ENCODE peak calls at places on chromosomes 2 and 18, in seven cellular contexts. E is tibial nerve, L is stomach, Y is adrenal gland, C is thyroid gland, X is HCT116, H is A549. O is an unnamed sample.

GRCh38 chr2:150165988-150166965 is 321.2 kb downstream of the RND3 start:
- DNase-seq in E (no peak), L (peak; percentile 73), Y (no peak), C (no peak), X (no peak), H (peak; percentile 41), O (no peak)

GRCh38 chr2:203782262-203782976 is 76.0 kb downstream of the CD28 start:
- DNase-seq in E (no peak), L (peak; percentile 34), Y (peak; percentile 50), C (peak; percentile 26), X (peak; percentile 61), H (peak; percentile 56), O (peak; percentile 31)

GRCh38 chr2:70766357-70767093 is 1.5 kb downstream of the ADD2 start:
- DNase-seq in E (no peak), L (no peak), Y (no peak), C (no peak), X (no peak), H (no peak), O (no peak)

GRCh38 chr2:208620487-208620978 is 213.9 kb downstream of the PTH2R start:
- DNase-seq in E (no peak), L (no peak), Y (no peak), C (no peak), X (no peak), H (no peak), O (no peak)

GRCh38 chr2:33267745-33268144 is 208.7 kb upstream of the RASGRP3 start:
- DNase-seq in E (no peak), L (no peak), Y (no peak), C (no peak), X (no peak), H (no peak), O (no peak)

GRCh38 chr2:237514474-237515130 is 27.6 kb downstream of the MLPH start:
- DNase-seq in E (no peak), L (no peak), Y (no peak), C (no peak), X (no peak), H (no peak), O (peak; percentile 64)

GRCh38 chr2:105652014-105652796 is 92.5 kb upstream of the NCK2 start:
- DNase-seq in E (no peak), L (peak; percentile 45), Y (no peak), C (no peak), X (no peak), H (no peak), O (no peak)

GRCh38 chr18:33761363-33761762 is 183.3 kb downstream of the ASXL3 start:
- DNase-seq in E (no peak), L (peak; percentile 40), Y (peak; percentile 27), C (peak; percentile 47), X (no peak), H (no peak), O (no peak)

GRCh38 chr2:30224147-30224546 is 7.2 kb upstream of the LBH start:
- DNase-seq in E (no peak), L (no peak), Y (no peak), C (no peak), X (no peak), H (no peak), O (no peak)

GRCh38 chr2:28616618-28617017 is 120.8 kb downstream of the PLB1 start:
- DNase-seq in E (no peak), L (no peak), Y (no peak), C (no peak), X (no peak), H (no peak), O (no peak)

GRCh38 chr2:168185583-168186274 is 61.7 kb downstream of the STK39 start:
- DNase-seq in E (no peak), L (no peak), Y (no peak), C (no peak), X (no peak), H (no peak), O (no peak)

GRCh38 chr2:216925632-216926366 is 65.9 kb upstream of the TNP1 start:
- DNase-seq in E (no peak), L (no peak), Y (no peak), C (no peak), X (no peak), H (no peak), O (no peak)

GRCh38 chr2:23077599-23077998 is 307.4 kb upstream of the KLHL29 start:
- DNase-seq in E (no peak), L (no peak), Y (no peak), C (no peak), X (no peak), H (no peak), O (no peak)

GRCh38 chr18:13450289-13451207 is 232.0 kb downstream of the LDLRAD4 start:
- DNase-seq in E (no peak), L (no peak), Y (no peak), C (no peak), X (no peak), H (no peak), O (no peak)

GRCh38 chr2:138329167-138329566 is 172.4 kb upstream of the SPOPL start:
- DNase-seq in E (no peak), L (no peak), Y (no peak), C (no peak), X (no peak), H (no peak), O (no peak)

GRCh38 chr18:49638891-49639557 is 77.2 kb downstream of the LIPG start:
- DNase-seq in E (no peak), L (no peak), Y (no peak), C (no peak), X (no peak), H (no peak), O (no peak)

GRCh38 chr2:122652670-122653069 is 897.2 kb downstream of the TSN start:
- DNase-seq in E (no peak), L (no peak), Y (no peak), C (no peak), X (no peak), H (no peak), O (no peak)

GRCh38 chr18:45006934-45007333 is 326.2 kb downstream of the SETBP1 start:
- DNase-seq in E (no peak), L (no peak), Y (no peak), C (no peak), X (no peak), H (no peak), O (no peak)

DNA sequence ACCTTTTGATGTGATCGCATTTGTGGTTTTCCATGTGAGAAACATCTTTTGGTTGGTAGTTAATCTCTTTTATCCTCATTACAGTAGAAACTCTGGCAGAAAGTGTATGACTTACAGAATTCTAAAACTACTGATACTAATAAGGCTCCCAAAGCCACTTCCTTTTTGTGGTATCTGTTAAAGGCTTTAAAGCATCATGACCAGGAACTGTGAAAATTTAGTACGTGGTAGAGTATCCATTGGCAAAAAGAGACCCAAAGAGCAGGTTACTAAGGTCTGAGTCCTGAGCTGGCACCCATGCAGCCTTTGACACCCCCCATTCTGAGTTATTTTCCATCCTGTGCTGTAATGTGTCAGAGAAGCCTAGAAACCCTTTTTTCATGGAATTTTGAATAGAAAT is 94.5 kb downstream of the DPP4 start:
- DNase-seq in E (no peak), L (no peak), Y (no peak), C (no peak), X (no peak), H (no peak), O (no peak)
- H3K27ac ChIP-seq in E (no peak overlapping the region), L (no peak overlapping the region), Y (no peak overlapping the region), C (no peak overlapping the region), X (no peak overlapping the region), H (no peak overlapping the region), O (no peak overlapping the region)

GRCh38 chr18:61019902-61020301 is 313.3 kb upstream of the CDH20 start:
- DNase-seq in E (no peak), L (no peak), Y (no peak), C (no peak), X (no peak), H (no peak), O (no peak)

GRCh38 chr18:61025596-61025995 is 307.6 kb upstream of the CDH20 start:
- DNase-seq in E (no peak), L (no peak), Y (no peak), C (no peak), X (no peak), H (no peak), O (no peak)
- H3K4me1 ChIP-seq in E (no peaks in the 10 kb centered on the region), L (no peaks in the 10 kb centered on the region), Y (no peaks in the 10 kb centered on the region), C (no peaks in the 10 kb centered on the region), X (no peaks in the 10 kb centered on the region), H (no peaks in the 10 kb centered on the region), O (no peaks in the 10 kb centered on the region)

DNA sequence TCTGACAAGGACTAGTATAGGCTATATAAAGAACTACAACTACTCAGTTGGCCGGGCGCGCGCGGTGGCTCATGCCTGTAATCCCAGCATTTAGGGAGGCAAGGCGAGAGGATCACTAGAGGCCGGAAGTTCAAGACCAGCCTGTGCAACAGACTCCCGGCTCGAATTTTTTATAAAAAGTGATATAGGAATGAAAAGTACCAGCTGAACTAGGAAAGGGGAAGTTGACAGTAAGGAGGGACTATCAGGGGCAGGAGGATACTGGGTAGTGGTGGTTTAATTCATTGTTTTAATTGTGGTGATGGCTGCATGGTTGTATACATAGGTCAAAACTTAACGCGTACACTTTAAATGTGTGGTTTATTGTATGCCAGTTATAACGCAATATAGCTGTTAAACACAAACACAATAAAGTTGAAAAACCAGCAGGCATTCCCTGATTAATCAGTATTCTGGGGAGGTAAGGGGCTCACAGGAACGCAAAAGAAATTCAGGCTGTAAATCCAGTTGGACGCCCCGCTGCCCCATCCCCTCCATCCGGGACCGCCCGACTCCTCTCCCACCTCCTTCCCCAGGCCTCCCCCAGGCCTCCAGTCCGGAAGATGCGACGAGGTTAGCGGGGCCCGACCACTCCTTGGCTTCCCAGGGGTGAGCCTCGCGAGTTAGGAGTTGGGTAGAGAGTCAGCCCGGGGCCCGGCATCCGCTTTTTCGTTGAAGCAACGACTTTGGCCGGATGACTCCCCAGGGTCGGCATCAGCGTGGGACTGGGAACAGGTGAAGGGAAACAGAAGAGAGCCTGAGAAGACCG is 746 bp upstream of the POLR1B start:
- DNase-seq in E (peak; percentile 40), L (no peak), Y (peak; percentile 69), C (peak; percentile 70), X (no peak), H (peak; percentile 69), O (peak; percentile 78)
- TF ChIP-seq POLR2A in E (no peak), L (no peak), Y (peak; percentile 7), C (no peak), X (peak; percentile 33), H (peak; percentile 52), O (no peak)

DNA sequence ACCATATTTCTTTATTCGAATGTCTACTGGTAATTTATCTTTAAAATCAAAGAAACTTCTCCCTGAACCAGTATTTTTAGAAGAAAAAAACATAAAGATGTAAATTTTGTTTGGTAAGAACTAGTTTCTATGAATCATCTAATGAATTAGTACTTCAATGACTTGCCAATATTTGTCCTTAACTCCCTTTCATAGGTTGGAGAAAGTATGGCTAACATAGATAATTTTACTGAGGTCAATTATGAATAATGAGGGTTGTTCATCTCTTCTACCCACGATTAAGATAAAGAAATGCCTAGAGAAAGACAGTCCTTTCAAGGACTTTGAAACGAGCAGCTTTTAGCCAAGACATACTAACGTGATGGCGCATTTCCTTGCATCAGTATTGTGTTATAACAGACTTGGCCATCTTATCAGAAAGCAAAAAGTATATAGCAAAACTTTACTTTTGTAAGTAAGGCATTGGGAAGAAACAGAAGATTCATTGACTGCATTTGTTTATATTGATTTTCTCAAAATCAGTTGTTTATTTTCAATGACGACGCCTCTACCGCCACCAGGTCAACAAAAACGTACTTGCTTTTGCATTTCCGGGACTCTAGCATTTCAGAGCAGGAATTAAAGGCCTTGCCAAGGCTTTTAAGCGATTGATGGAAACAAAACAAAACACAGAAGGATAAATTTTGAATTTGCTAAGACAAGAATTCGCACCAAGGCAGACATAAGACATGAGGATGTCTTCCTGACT is 997 bp downstream of the RBM43 start:
- DNase-seq in E (no peak), L (no peak), Y (no peak), C (no peak), X (no peak), H (no peak), O (no peak)
- H3K27ac ChIP-seq in E (peak overlapping the region; percentile 100), L (peak overlapping the region; percentile 98), Y (peak overlapping the region; percentile 99), C (peak overlapping the region; percentile 99), X (peak overlapping the region; percentile 83), H (peak overlapping the region; percentile 93), O (peak overlapping the region; percentile 96)